ENCODE peak calls at places on chromosome 10, in eight cellular contexts. M is left lung, Y is Panc1, G is brain microvascular endothelial cell, A is testis, Q is uterus, K is kidney, U is HepG2. Z is an unnamed sample. For H3K36me3, the result is how much of the 10 kb centered on the place peaks cover.

GRCh38 chr10:126315471-126316177 is 72.7 kb downstream of the ADAM12 start:
- DNase-seq in M (no peak), Y (no peak), G (peak), A (no peak), Q (no peak), K (no peak), U (no peak), Z (no peak)

GRCh38 chr10:89521368-89521767 is 14.0 kb downstream of the SLC16A12 start:
- DNase-seq in M (no peak), Y (no peak), G (no peak), A (no peak), Q (no peak), K (no peak), U (no peak), Z (no peak)

GRCh38 chr10:847868-848267 is 83.6 kb downstream of the LARP4B start:
- DNase-seq in M (no peak), Y (no peak), G (no peak), A (no peak), Q (no peak), K (no peak), U (peak), Z (no peak)

GRCh38 chr10:30170814-30171213 is 111.4 kb upstream of the JCAD start:
- DNase-seq in M (no peak), Y (no peak), G (no peak), A (no peak), Q (no peak), K (no peak), U (no peak), Z (no peak)

GRCh38 chr10:29734640-29734979 is 99.8 kb upstream of the SVIL start:
- DNase-seq in M (no peak), Y (no peak), G (no peak), A (peak), Q (no peak), K (no peak), U (no peak), Z (peak)

GRCh38 chr10:86953747-86954680 is 3.4 kb downstream of the MMRN2 start:
- DNase-seq in M (no peak), Y (no peak), G (peak), A (peak), Q (peak), K (peak), U (no peak), Z (no peak)

GRCh38 chr10:96695366-96695765 is 24.9 kb downstream of the PIK3AP1 start:
- DNase-seq in M (no peak), Y (no peak), G (no peak), A (no peak), Q (no peak), K (no peak), U (no peak), Z (no peak)

GRCh38 chr10:124657806-124658205 is 86.4 kb downstream of the FAM53B start:
- DNase-seq in M (peak), Y (no peak), G (peak), A (peak), Q (no peak), K (peak), U (no peak), Z (no peak)

GRCh38 chr10:36621346-36621745 is 504.1 kb upstream of the ANKRD30A start:
- DNase-seq in M (no peak), Y (no peak), G (peak), A (no peak), Q (no peak), K (no peak), U (no peak), Z (no peak)

GRCh38 chr10:126115861-126116260 is 219.5 kb downstream of the FANK1 start:
- DNase-seq in M (no peak), Y (no peak), G (no peak), A (no peak), Q (no peak), K (no peak), U (no peak), Z (no peak)

GRCh38 chr10:62860946-62861345 is 44.8 kb upstream of the EGR2 start:
- DNase-seq in M (no peak), Y (no peak), G (no peak), A (no peak), Q (no peak), K (no peak), U (peak), Z (no peak)

GRCh38 chr10:15588635-15589081 is 131.1 kb downstream of the ITGA8 start:
- DNase-seq in M (no peak), Y (no peak), G (no peak), A (no peak), Q (no peak), K (no peak), U (no peak), Z (no peak)
- H3K36me3 ChIP-seq in M (under half), Y (under half), G (under half), A (under half), Q (under half), K (under half), U (under half), Z (under half)

GRCh38 chr10:114389429-114389828 is 14.9 kb downstream of the AFAP1L2 start:
- DNase-seq in M (no peak), Y (no peak), G (peak), A (no peak), Q (peak), K (no peak), U (no peak), Z (no peak)
- H3K36me3 ChIP-seq in M (under half), Y (under half), G (under half), A (under half), Q (under half), K (under half), U (under half), Z (under half)

GRCh38 chr10:101611506-101611905 is 23.4 kb downstream of the DPCD start:
- DNase-seq in M (no peak), Y (no peak), G (no peak), A (no peak), Q (no peak), K (peak), U (no peak), Z (no peak)
- H3K36me3 ChIP-seq in M (under half), Y (under half), G (under half), A (under half), Q (under half), K (under half), U (under half), Z (under half)

GRCh38 chr10:129772472-129773358 is 191.4 kb downstream of the EBF3 start:
- DNase-seq in M (peak), Y (no peak), G (no peak), A (peak), Q (peak), K (peak), U (no peak), Z (no peak)
- H3K36me3 ChIP-seq in M (under half), Y (under half), G (under half), A (under half), Q (under half), K (under half), U (under half), Z (under half)

GRCh38 chr10:100239851-100240250 is 10.5 kb upstream of the CHUK start:
- DNase-seq in M (no peak), Y (no peak), G (no peak), A (no peak), Q (no peak), K (no peak), U (no peak), Z (no peak)

GRCh38 chr10:100248820-100249219 is 18.6 kb downstream of the CWF19L1 start:
- DNase-seq in M (no peak), Y (no peak), G (no peak), A (no peak), Q (no peak), K (no peak), U (no peak), Z (no peak)

DNA sequence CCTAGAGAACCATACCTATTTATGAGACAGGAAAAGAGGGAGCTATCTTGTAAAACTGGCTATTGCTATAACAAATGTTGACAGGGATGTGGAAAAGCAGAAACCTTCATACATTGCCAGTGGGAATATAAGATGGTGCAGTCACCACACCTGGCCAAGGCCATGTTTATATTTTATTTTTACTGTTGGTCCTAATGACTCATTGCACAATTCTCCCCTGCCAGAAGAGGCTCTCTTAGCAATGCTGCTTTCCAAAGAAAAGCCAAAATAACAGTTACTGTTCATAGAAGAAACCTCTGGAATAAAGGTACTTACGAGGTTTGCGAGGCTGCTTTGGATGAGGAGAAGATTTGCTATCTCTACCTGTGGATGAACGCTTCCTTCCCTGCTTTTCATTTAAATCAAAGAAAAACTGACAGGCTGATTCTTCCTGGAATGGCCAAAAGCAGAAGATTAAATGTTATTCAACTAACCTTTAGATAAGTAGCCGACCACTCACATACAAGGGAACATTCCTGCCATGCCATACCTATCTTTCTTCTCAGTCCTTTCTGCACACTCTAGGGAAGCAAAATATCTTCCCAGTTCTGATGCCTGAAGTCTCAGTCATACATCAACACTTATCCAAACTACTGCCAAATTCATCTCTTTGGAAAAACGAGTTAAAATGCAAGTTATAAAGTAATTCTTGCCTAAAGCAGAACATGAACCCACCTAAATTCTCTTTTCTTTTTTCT is 16.3 kb upstream of the CHUK start:
- DNase-seq in M (no peak), Y (no peak), G (peak), A (no peak), Q (no peak), K (no peak), U (no peak), Z (no peak)
- H3K36me3 ChIP-seq in M (under half), Y (under half), G (under half), A (under half), Q (under half), K (under half), U (half or more), Z (under half)

DNA sequence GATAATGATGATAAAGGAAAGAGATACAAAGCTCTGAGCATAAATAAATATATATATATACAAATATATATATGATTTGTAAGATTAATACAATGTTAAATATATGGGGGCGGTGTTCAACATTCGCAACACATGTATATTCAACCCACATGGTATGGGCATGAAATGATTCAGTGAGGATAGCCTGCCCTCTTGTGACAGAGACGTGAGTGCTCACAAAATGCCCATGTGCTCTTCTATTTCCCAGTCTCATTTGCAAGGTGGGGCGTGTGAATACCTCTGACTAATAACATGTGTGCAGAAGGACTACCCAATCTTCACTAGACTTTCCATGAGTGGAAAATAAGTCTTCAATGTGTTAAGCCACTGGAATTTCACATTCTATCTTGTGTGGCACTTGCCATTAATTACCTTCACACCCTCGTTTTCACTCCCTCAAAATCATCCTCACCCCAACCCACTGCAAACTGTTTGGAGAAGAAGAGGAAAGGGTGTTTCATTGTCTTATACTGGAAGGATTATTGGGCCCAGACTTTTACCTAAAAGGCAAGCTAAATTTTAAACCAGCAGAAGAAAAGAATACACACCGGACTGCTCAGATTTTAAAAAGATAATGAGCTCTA is 26.9 kb downstream of the ASAH2 start:
- DNase-seq in M (no peak), Y (peak), G (peak), A (peak), Q (no peak), K (no peak), U (peak), Z (peak)
- H3K36me3 ChIP-seq in M (under half), Y (under half), G (under half), A (under half), Q (under half), K (under half), U (under half), Z (under half)

DNA sequence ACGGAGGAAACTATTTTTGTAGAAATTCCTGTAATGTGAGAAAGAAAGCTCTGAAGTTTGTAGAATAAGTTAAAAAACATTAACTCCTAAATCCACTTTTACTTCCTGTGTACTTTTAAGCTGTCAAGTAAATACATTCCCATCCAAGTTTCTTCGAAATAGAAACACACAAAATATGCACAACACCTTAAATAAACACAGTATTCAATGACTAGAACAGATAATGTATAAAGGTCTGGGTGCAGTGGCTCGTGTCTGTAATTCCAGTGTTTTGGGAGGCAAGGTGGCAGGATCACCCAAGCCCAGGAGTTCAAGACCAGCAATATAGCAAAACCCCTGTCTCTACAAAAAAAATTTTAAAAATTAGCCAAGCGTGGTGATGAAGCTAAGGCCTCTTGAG is 121.9 kb upstream of the ODAD2 start:
- DNase-seq in M (no peak), Y (no peak), G (no peak), A (no peak), Q (no peak), K (no peak), U (no peak), Z (no peak)
- H3K36me3 ChIP-seq in M (under half), Y (under half), G (under half), A (under half), Q (under half), K (under half), U (under half), Z (under half)

GRCh38 chr10:78966844-78967488 is 101.8 kb upstream of the ZMIZ1 start:
- DNase-seq in M (no peak), Y (no peak), G (no peak), A (no peak), Q (no peak), K (peak), U (no peak), Z (no peak)
- H3K36me3 ChIP-seq in M (under half), Y (under half), G (under half), A (under half), Q (under half), K (under half), U (under half), Z (under half)

Z was measured in BE2C.